ENCODE peak calls at places on chromosome 6, in six cellular contexts. E, A, C, L, U and X are unnamed samples.

GRCh38 chr6:170102038-170102437 is 188.8 kb downstream of the DLL1 start:
- DNase-seq in E (no peak), A (no peak), C (no peak), L (no peak), U (no peak), X (no peak)

GRCh38 chr6:41442800-41443501 is 103.2 kb upstream of the FOXP4 start:
- DNase-seq in E (no peak), A (no peak), C (no peak), L (peak; percentile 43), U (no peak), X (peak; percentile 47)

GRCh38 chr6:122789862-122790739 is 1.0 kb downstream of the SMPDL3A start:
- DNase-seq in E (peak; percentile 63), A (peak; percentile 66), C (peak; percentile 46), L (peak; percentile 78), U (peak; percentile 1), X (no peak)

GRCh38 chr6:111057074-111057752 is 30.1 kb upstream of the SLC16A10 start:
- DNase-seq in E (peak; percentile 60), A (peak; percentile 71), C (peak; percentile 56), L (peak; percentile 68), U (no peak), X (no peak)

GRCh38 chr6:139330271-139330670 is 38.5 kb upstream of the TXLNB start:
- DNase-seq in E (no peak), A (no peak), C (no peak), L (no peak), U (no peak), X (no peak)

GRCh38 chr6:156256161-156256560 is 521.0 kb upstream of the ARID1B start:
- DNase-seq in E (no peak), A (no peak), C (no peak), L (no peak), U (no peak), X (no peak)

GRCh38 chr6:33453361-33454008 is 891 bp upstream of the ZBTB9 start:
- DNase-seq in E (no peak), A (peak; percentile 36), C (no peak), L (peak; percentile 28), U (no peak), X (no peak)

GRCh38 chr6:28875348-28875747 is 48.4 kb downstream of the TRIM27 start:
- DNase-seq in E (no peak), A (peak; percentile 42), C (no peak), L (no peak), U (no peak), X (no peak)

GRCh38 chr6:130223508-130223907 is 757 bp upstream of the SAMD3 start:
- DNase-seq in E (no peak), A (peak; percentile 5), C (no peak), L (no peak), U (peak; percentile 45), X (no peak)

GRCh38 chr6:89353702-89354392 is 1.3 kb upstream of the UBE2J1 start:
- DNase-seq in E (no peak), A (peak; percentile 80), C (no peak), L (no peak), U (no peak), X (no peak)

GRCh38 chr6:25670793-25671513 is 18.9 kb downstream of the SCGN start:
- DNase-seq in E (no peak), A (no peak), C (no peak), L (peak; percentile 7), U (no peak), X (no peak)

GRCh38 chr6:14305131-14305530 is 187.6 kb downstream of the CD83 start:
- DNase-seq in E (no peak), A (no peak), C (no peak), L (peak; percentile 44), U (peak; percentile 14), X (no peak)

GRCh38 chr6:44558315-44559227 is 171.1 kb downstream of the CDC5L start:
- DNase-seq in E (no peak), A (no peak), C (no peak), L (peak; percentile 20), U (no peak), X (no peak)

GRCh38 chr6:126444874-126445273 is 105.0 kb downstream of the CENPW start:
- DNase-seq in E (no peak), A (no peak), C (no peak), L (peak; percentile 45), U (no peak), X (peak; percentile 43)

GRCh38 chr6:43716099-43716498 is 28.5 kb upstream of the MRPS18A start:
- DNase-seq in E (peak; percentile 44), A (peak; percentile 45), C (no peak), L (no peak), U (no peak), X (no peak)

GRCh38 chr6:101000334-101000733 is 119.2 kb upstream of the ASCC3 start:
- DNase-seq in E (no peak), A (no peak), C (no peak), L (no peak), U (no peak), X (no peak)

GRCh38 chr6:37878150-37878710 is 58.7 kb downstream of the ZFAND3 start:
- DNase-seq in E (no peak), A (no peak), C (no peak), L (peak; percentile 65), U (no peak), X (no peak)

GRCh38 chr6:104680539-104680938 is 179.2 kb downstream of the HACE1 start:
- DNase-seq in E (no peak), A (no peak), C (no peak), L (no peak), U (no peak), X (no peak)

GRCh38 chr6:168884050-168884645 is 369.5 kb downstream of the THBS2 start:
- DNase-seq in E (no peak), A (no peak), C (no peak), L (no peak), U (no peak), X (no peak)

GRCh38 chr6:83092756-83093399 is 25.4 kb downstream of the DOP1A start:
- DNase-seq in E (no peak), A (no peak), C (no peak), L (peak; percentile 29), U (no peak), X (no peak)

GRCh38 chr6:134517863-134518262 is 200.0 kb upstream of the SGK1 start:
- DNase-seq in E (no peak), A (no peak), C (no peak), L (peak; percentile 29), U (no peak), X (no peak)

GRCh38 chr6:130143709-130144108 is 79.0 kb downstream of the SAMD3 start:
- DNase-seq in E (no peak), A (no peak), C (no peak), L (peak; percentile 50), U (no peak), X (no peak)

GRCh38 chr6:25457519-25457918 is 178.3 kb downstream of the CARMIL1 start:
- DNase-seq in E (no peak), A (no peak), C (peak; percentile 52), L (no peak), U (no peak), X (no peak)

GRCh38 chr6:41367700-41368099 is 32.3 kb downstream of the NCR2 start:
- DNase-seq in E (peak; percentile 46), A (peak; percentile 48), C (peak; percentile 57), L (peak; percentile 70), U (no peak), X (peak; percentile 7)

GRCh38 chr6:79841577-79842381 is 105.6 kb downstream of the ELOVL4 start:
- DNase-seq in E (no peak), A (peak; percentile 45), C (no peak), L (peak; percentile 24), U (no peak), X (no peak)

GRCh38 chr6:143695106-143696059 is 17.6 kb downstream of the PHACTR2 start:
- DNase-seq in E (no peak), A (no peak), C (no peak), L (no peak), U (no peak), X (no peak)